ENCODE peak calls at places on chromosomes 3 and 15, in seven cellular contexts. H is A549; L is CD4-positive, alpha-beta T cell; J is osteocyte; S is esophagus squamous epithelium; V is sigmoid colon; B is endothelial cell. C is an unnamed sample.

GRCh38 chr3:141979050-141979671 is 102.7 kb downstream of the ATP1B3 start:
- DNase-seq in S (no peak), J (no peak), B (no peak), V (no peak), L (no peak), H (peak; percentile 44), C (no peak)

GRCh38 chr3:33019981-33020380 is 68.5 kb downstream of the CCR4 start:
- DNase-seq in B (no peak), H (no peak), J (no peak), V (no peak), S (no peak), L (no peak), C (no peak)

GRCh38 chr15:65223996-65224395 is 12.7 kb upstream of the CILP start:
- DNase-seq in V (no peak), H (no peak), B (no peak), J (no peak), S (no peak), L (no peak), C (no peak)

GRCh38 chr15:90603893-90604292 is 74.2 kb downstream of the CRTC3 start:
- DNase-seq in B (no peak), V (no peak), L (peak; percentile 58), J (no peak), S (no peak), H (peak; percentile 47), C (no peak)

GRCh38 chr15:66815322-66815721 is 113.3 kb downstream of the SMAD6 start:
- DNase-seq in L (no peak), S (no peak), B (no peak), J (no peak), H (no peak), V (no peak), C (no peak)

GRCh38 chr15:25608926-25609325 is 170.1 kb upstream of the UBE3A start:
- DNase-seq in V (no peak), H (no peak), J (no peak), L (no peak), S (no peak), B (no peak), C (no peak)

GRCh38 chr3:181417748-181418147 is 294.0 kb upstream of the SOX2 start:
- DNase-seq in H (no peak), S (no peak), B (peak; percentile 18), V (no peak), J (no peak), L (no peak), C (no peak)

GRCh38 chr3:196941846-196942225 is 492 bp downstream of the NCBP2 start:
- DNase-seq in L (peak; percentile 47), J (peak; percentile 86), B (peak; percentile 59), V (no peak), S (no peak), H (no peak), C (no peak)

GRCh38 chr3:34895841-34896240 is 743.5 kb upstream of the ARPP21 start:
- DNase-seq in J (no peak), B (no peak), V (no peak), L (no peak), S (no peak), H (no peak), C (no peak)

GRCh38 chr15:98035577-98036010 is 75.1 kb downstream of the ARRDC4 start:
- DNase-seq in J (no peak), H (no peak), S (no peak), B (no peak), L (no peak), V (no peak), C (no peak)

GRCh38 chr15:71127083-71127482 is 11.8 kb downstream of the THSD4 start:
- DNase-seq in B (no peak), V (no peak), H (no peak), S (no peak), J (no peak), L (no peak), C (no peak)

GRCh38 chr15:71129660-71130059 is 14.4 kb downstream of the THSD4 start:
- DNase-seq in B (no peak), J (no peak), H (peak; percentile 51), V (no peak), S (no peak), L (no peak), C (no peak)

GRCh38 chr15:71128939-71129562 is 13.8 kb downstream of the THSD4 start:
- DNase-seq in V (no peak), J (no peak), H (peak; percentile 61), L (no peak), B (no peak), S (no peak), C (no peak)

GRCh38 chr15:71124937-71125755 is 9.9 kb downstream of the THSD4 start:
- DNase-seq in S (no peak), B (no peak), V (no peak), L (no peak), J (no peak), H (no peak), C (no peak)

GRCh38 chr15:71125831-71126453 is 10.7 kb downstream of the THSD4 start:
- DNase-seq in L (no peak), S (no peak), H (peak; percentile 68), V (no peak), B (peak; percentile 46), J (no peak), C (no peak)
- TF ChIP-seq CTCF in L (no peak), S (peak; percentile 22), H (no peak), V (no peak), B (peak; percentile 29), J (peak; percentile 18), C (no peak)

DNA sequence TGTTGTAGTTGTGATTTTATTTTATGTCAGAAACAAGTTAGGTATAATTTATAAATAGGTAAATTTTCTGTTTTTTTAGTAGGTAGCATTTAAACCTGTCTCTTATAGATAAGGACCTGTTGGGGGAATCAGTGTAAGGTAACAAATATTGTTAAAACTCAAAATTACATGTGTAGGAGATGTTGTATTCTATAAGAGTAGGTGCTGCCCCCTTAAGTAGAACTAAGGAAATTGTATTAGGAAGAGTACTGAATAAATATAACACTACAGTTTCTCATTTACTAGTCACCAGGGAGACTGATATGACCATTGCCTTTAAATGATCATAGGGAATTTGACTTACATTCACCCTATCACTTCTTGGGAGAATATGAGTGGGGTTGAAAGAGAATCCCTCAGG is 31.2 kb downstream of the SLC25A36 start:
- DNase-seq in J (no peak), B (no peak), V (no peak), L (no peak), H (peak; percentile 19), S (no peak), C (no peak)
- TF ChIP-seq CTCF in J (peak; percentile 55), B (peak; percentile 28), V (no peak), L (no peak), H (peak; percentile 47), S (peak; percentile 11), C (no peak)

GRCh38 chr15:43168192-43169107 is 16.8 kb upstream of the CCNDBP1 start:
- DNase-seq in J (no peak), L (no peak), S (no peak), V (peak; percentile 64), H (no peak), B (no peak), C (no peak)
- TF ChIP-seq CTCF in J (no peak), L (no peak), S (no peak), V (no peak), H (no peak), B (no peak), C (no peak)

GRCh38 chr15:40282144-40282869 is 557 bp downstream of the ANKRD63 start:
- DNase-seq in V (no peak), S (no peak), H (peak; percentile 64), J (no peak), L (peak; percentile 43), B (peak; percentile 51), C (peak; percentile 67)
- TF ChIP-seq CTCF in V (peak; percentile 35), S (peak; percentile 36), H (peak; percentile 62), J (peak; percentile 63), L (peak; percentile 69), B (no peak), C (no peak)

DNA sequence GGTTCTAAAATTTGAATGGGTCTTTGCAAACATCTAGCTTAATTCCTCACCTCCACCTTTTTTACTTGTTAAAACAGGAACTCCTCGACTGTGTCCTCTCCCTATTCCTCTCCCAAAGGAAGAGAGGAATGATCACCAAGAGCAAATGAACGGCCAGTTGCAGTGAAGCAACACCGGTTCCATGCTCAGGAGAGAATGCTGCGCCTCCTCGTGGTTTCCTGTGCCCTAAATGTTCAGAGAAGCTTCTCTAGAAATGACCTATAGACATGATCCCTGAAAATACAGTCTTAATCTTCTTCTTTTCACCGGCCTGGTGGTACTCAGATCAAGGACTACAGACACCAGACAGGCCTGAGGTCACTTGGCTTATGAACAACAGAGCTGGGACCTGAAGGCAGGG is 65.1 kb upstream of the GUCA1C start:
- DNase-seq in L (no peak), H (peak; percentile 18), S (no peak), B (no peak), J (no peak), V (no peak), C (no peak)
- TF ChIP-seq CTCF in L (no peak), H (peak; percentile 18), S (no peak), B (no peak), J (no peak), V (no peak), C (no peak)